ENCODE peak calls at places on chromosomes 7 and 10, in five cellular contexts. One of them, this sample, is unnamed.

GRCh38 chr7:5709347-5709950 is 72.0 kb downstream of the RNF216 start:
- DNase-seq in A172: no peak
- DNase-seq in cardiac muscle cell: no peak
- DNase-seq in NCI-H187: no peak
- DNase-seq in fibroblast of mammary gland: peak
- DNase-seq in this sample: no peak

GRCh38 chr10:70918851-70919530 is 30.6 kb upstream of the PCBD1 start:
- DNase-seq in A172: no peak
- DNase-seq in cardiac muscle cell: no peak
- DNase-seq in NCI-H187: peak
- DNase-seq in fibroblast of mammary gland: no peak
- DNase-seq in this sample: no peak

GRCh38 chr10:111233439-111233838 is 156.6 kb downstream of the ADRA2A start:
- DNase-seq in A172: peak
- DNase-seq in cardiac muscle cell: no peak
- DNase-seq in NCI-H187: no peak
- DNase-seq in fibroblast of mammary gland: peak
- DNase-seq in this sample: peak

GRCh38 chr10:73262105-73262730 is 9.8 kb upstream of the MRPS16 start:
- DNase-seq in A172: peak
- DNase-seq in cardiac muscle cell: peak
- DNase-seq in NCI-H187: no peak
- DNase-seq in fibroblast of mammary gland: peak
- DNase-seq in this sample: peak

GRCh38 chr10:65670087-65670486 is 1255.7 kb upstream of the LRRTM3 start:
- DNase-seq in A172: peak
- DNase-seq in cardiac muscle cell: peak
- DNase-seq in NCI-H187: no peak
- DNase-seq in fibroblast of mammary gland: no peak
- DNase-seq in this sample: no peak

GRCh38 chr7:105808703-105809590 is 67.5 kb downstream of the ATXN7L1 start:
- DNase-seq in A172: peak
- DNase-seq in cardiac muscle cell: peak
- DNase-seq in NCI-H187: no peak
- DNase-seq in fibroblast of mammary gland: peak
- DNase-seq in this sample: peak

GRCh38 chr7:16657656-16658279 is 11.8 kb downstream of the BZW2 start:
- DNase-seq in A172: peak
- DNase-seq in cardiac muscle cell: peak
- DNase-seq in NCI-H187: no peak
- DNase-seq in fibroblast of mammary gland: peak
- DNase-seq in this sample: no peak

GRCh38 chr7:1108264-1108920 is 20.5 kb downstream of the GPER1 start:
- DNase-seq in A172: no peak
- DNase-seq in cardiac muscle cell: no peak
- DNase-seq in NCI-H187: no peak
- DNase-seq in fibroblast of mammary gland: no peak
- DNase-seq in this sample: no peak

GRCh38 chr7:20330797-20331230 is at the start of gene ITGB8:
- DNase-seq in A172: no peak
- DNase-seq in cardiac muscle cell: no peak
- DNase-seq in NCI-H187: peak
- DNase-seq in fibroblast of mammary gland: no peak
- DNase-seq in this sample: no peak

GRCh38 chr10:126243976-126244375 is 144.3 kb downstream of the ADAM12 start:
- DNase-seq in A172: no peak
- DNase-seq in cardiac muscle cell: peak
- DNase-seq in NCI-H187: no peak
- DNase-seq in fibroblast of mammary gland: peak
- DNase-seq in this sample: no peak

GRCh38 chr10:17290226-17290625 is 62.2 kb downstream of the VIM start:
- DNase-seq in A172: peak
- DNase-seq in cardiac muscle cell: peak
- DNase-seq in NCI-H187: no peak
- DNase-seq in fibroblast of mammary gland: peak
- DNase-seq in this sample: peak

GRCh38 chr7:1236132-1236655 is 3.5 kb downstream of the UNCX start:
- DNase-seq in A172: no peak
- DNase-seq in cardiac muscle cell: no peak
- DNase-seq in NCI-H187: no peak
- DNase-seq in fibroblast of mammary gland: no peak
- DNase-seq in this sample: no peak

GRCh38 chr7:88200793-88201192 is 19.0 kb downstream of the SRI start:
- DNase-seq in A172: no peak
- DNase-seq in cardiac muscle cell: no peak
- DNase-seq in NCI-H187: peak
- DNase-seq in fibroblast of mammary gland: no peak
- DNase-seq in this sample: no peak

This sample was measured in RKO.